ENCODE peak calls at places on chromosomes 16 and 17, in six cellular contexts. Z is ascending aorta, L is lower lobe of right lung, R is substantia nigra, N is Calu3, G is left lung. F is an unnamed sample.

GRCh38 chr17:40122944-40123810 is 1.4 kb downstream of the MSL1 start:
- DNase-seq in L (peak), G (peak), R (no peak), N (peak), Z (no peak), F (no peak)

GRCh38 chr16:79528281-79528680 is 72.3 kb downstream of the MAF start:
- DNase-seq in L (no peak), Z (no peak), N (no peak), G (no peak), R (no peak), F (no peak)

GRCh38 chr17:33725675-33726271 is 432.7 kb upstream of the ASIC2 start:
- DNase-seq in Z (no peak), N (peak), R (no peak), G (no peak), L (peak), F (no peak)

GRCh38 chr17:49690256-49690655 is 12.4 kb upstream of the SPOP start:
- DNase-seq in N (no peak), Z (peak), R (no peak), L (no peak), G (no peak), F (no peak)

GRCh38 chr17:41919165-41919817 is 540 bp upstream of the ACLY start:
- DNase-seq in L (no peak), N (peak), Z (no peak), G (no peak), R (no peak), F (no peak)

GRCh38 chr17:31492880-31493655 is 101.6 kb downstream of the RAB11FIP4 start:
- DNase-seq in N (no peak), G (peak), Z (no peak), L (peak), R (no peak), F (no peak)

GRCh38 chr16:79848739-79849518 is 248.4 kb upstream of the MAF start:
- DNase-seq in R (no peak), G (no peak), L (no peak), Z (no peak), N (no peak), F (no peak)

GRCh38 chr17:69523252-69523861 is 108.9 kb downstream of the MAP2K6 start:
- DNase-seq in R (no peak), G (no peak), Z (peak), L (no peak), N (peak), F (no peak)

GRCh38 chr17:76682306-76682705 is 28.5 kb downstream of the MXRA7 start:
- DNase-seq in L (no peak), G (no peak), N (no peak), Z (no peak), R (no peak), F (no peak)

GRCh38 chr16:85088570-85089214 is 23.6 kb downstream of the CIBAR2 start:
- DNase-seq in Z (no peak), N (no peak), G (no peak), R (no peak), L (no peak), F (no peak)

GRCh38 chr17:77304746-77305473 is 164.1 kb downstream of the SEC14L1 start:
- DNase-seq in Z (no peak), N (no peak), R (no peak), G (no peak), L (no peak), F (no peak)

GRCh38 chr16:85515830-85516397 is 97.2 kb upstream of the GSE1 start:
- DNase-seq in N (peak), R (no peak), L (peak), Z (no peak), G (peak), F (no peak)

GRCh38 chr16:78230832-78231231 is 131.4 kb downstream of the WWOX start:
- DNase-seq in L (no peak), Z (no peak), N (no peak), G (no peak), R (no peak), F (no peak)

GRCh38 chr17:36879027-36879426 is 58.2 kb upstream of the LHX1 start:
- DNase-seq in L (no peak), Z (no peak), G (no peak), N (no peak), R (no peak), F (no peak)

GRCh38 chr17:60792250-60792898 is 114.7 kb downstream of the BCAS3 start:
- DNase-seq in G (no peak), Z (peak), N (no peak), R (no peak), L (no peak), F (no peak)

GRCh38 chr17:40345161-40346034 is 19.1 kb downstream of the GJD3 start:
- DNase-seq in G (peak), R (no peak), L (peak), N (peak), Z (peak), F (no peak)